ENCODE peak calls at places on chromosomes 4 and X, in nine cellular contexts. M is neural progenitor cell, U is brain microvascular endothelial cell, V is LNCaP clone FGC, T is B cell, H is hepatocyte, E is upper lobe of right lung, Z is fibroblast of lung, R is fibroblast of pulmonary artery. A is an unnamed sample.

GRCh38 chrX:926070-926469 is 286.4 kb downstream of the CRLF2 start:
- DNase-seq in M (no peak), U (no peak), V (no peak), T (no peak), H (no peak), E (peak; percentile 29), Z (no peak), R (no peak), A (no peak)

GRCh38 chr4:186724048-186724860 is 598 bp upstream of the FAT1 start:
- DNase-seq in M (peak; percentile 75), U (peak; percentile 27), V (no peak), T (no peak), H (peak; percentile 76), E (peak; percentile 72), Z (peak; percentile 79), R (peak; percentile 66), A (peak; percentile 67)

GRCh38 chr4:11914406-11914805 is 485.7 kb upstream of the HS3ST1 start:
- DNase-seq in M (peak; percentile 93), U (no peak), V (no peak), T (no peak), H (no peak), E (no peak), Z (no peak), R (peak; percentile 95), A (no peak)

GRCh38 chr4:653831-654525 is 20.1 kb downstream of the ATP5ME start:
- DNase-seq in M (no peak), U (no peak), V (no peak), T (no peak), H (no peak), E (no peak), Z (no peak), R (no peak), A (no peak)

GRCh38 chr4:186017801-186018200 is 51.2 kb upstream of the TLR3 start:
- DNase-seq in M (no peak), U (no peak), V (no peak), T (no peak), H (no peak), E (no peak), Z (no peak), R (no peak), A (no peak)

GRCh38 chrX:38374431-38374830 is 22.0 kb downstream of the OTC start:
- DNase-seq in M (no peak), U (no peak), V (no peak), T (no peak), H (no peak), E (no peak), Z (no peak), R (no peak), A (no peak)

GRCh38 chr4:6233943-6234342 is 33.6 kb upstream of the JAKMIP1 start:
- DNase-seq in M (no peak), U (no peak), V (no peak), T (no peak), H (no peak), E (no peak), Z (no peak), R (no peak), A (no peak)

GRCh38 chrX:38816158-38816557 is 14.9 kb downstream of the MID1IP1 start:
- DNase-seq in M (no peak), U (no peak), V (no peak), T (no peak), H (no peak), E (no peak), Z (no peak), R (no peak), A (no peak)

GRCh38 chr4:62262676-62263075 is 1062.5 kb downstream of the ADGRL3 start:
- DNase-seq in M (no peak), U (no peak), V (no peak), T (no peak), H (no peak), E (no peak), Z (no peak), R (no peak), A (no peak)

GRCh38 chrX:77162777-77163176 is 284.4 kb upstream of the FGF16 start:
- DNase-seq in M (no peak), U (no peak), V (no peak), T (no peak), H (no peak), E (no peak), Z (no peak), R (no peak), A (no peak)

DNA sequence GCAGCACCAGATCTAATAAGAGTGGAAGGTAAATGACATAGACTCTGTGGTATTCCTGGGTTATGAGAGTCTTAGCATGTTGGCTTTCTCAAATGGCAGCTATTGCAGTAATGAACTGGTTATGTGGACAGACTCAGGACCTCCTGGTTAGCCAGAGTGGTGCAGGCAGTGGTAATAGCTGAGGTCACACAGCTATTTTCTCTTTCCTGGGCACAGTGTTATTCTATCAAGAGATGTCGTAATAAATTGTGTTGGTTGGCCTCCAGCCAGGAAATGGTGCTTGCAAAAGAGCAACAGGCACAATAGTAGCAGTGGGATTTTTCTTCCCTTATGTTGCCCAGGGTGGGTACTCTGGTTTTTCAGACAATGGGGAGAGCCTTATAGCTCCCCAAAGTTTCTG is 279.2 kb upstream of the FGF16 start:
- DNase-seq in M (no peak), U (peak; percentile 2), V (no peak), T (no peak), H (no peak), E (no peak), Z (no peak), R (peak; percentile 50), A (no peak)
- TF ChIP-seq CTCF in M (no peak), U (no peak), V (no peak), T (no peak), H (no peak), E (no peak), Z (no peak), R (no peak), A (no peak)

GRCh38 chrX:130268500-130269170 is at the start of gene ZNF280C:
- DNase-seq in M (peak; percentile 84), U (peak; percentile 91), V (peak; percentile 79), T (peak; percentile 91), H (peak; percentile 92), E (peak; percentile 95), Z (peak; percentile 93), R (peak; percentile 94), A (peak; percentile 53)
- TF ChIP-seq CTCF in M (peak; percentile 30), U (peak; percentile 59), V (peak; percentile 36), T (peak; percentile 23), H (peak; percentile 30), E (peak; percentile 37), Z (peak; percentile 39), R (peak; percentile 27), A (no peak)

GRCh38 chr4:160724063-160724462 is 1439.7 kb downstream of the FSTL5 start:
- DNase-seq in M (no peak), U (no peak), V (no peak), T (no peak), H (no peak), E (no peak), Z (no peak), R (no peak), A (no peak)
- TF ChIP-seq CTCF in M (no peak), U (no peak), V (no peak), T (no peak), H (no peak), E (no peak), Z (no peak), R (no peak), A (no peak)

DNA sequence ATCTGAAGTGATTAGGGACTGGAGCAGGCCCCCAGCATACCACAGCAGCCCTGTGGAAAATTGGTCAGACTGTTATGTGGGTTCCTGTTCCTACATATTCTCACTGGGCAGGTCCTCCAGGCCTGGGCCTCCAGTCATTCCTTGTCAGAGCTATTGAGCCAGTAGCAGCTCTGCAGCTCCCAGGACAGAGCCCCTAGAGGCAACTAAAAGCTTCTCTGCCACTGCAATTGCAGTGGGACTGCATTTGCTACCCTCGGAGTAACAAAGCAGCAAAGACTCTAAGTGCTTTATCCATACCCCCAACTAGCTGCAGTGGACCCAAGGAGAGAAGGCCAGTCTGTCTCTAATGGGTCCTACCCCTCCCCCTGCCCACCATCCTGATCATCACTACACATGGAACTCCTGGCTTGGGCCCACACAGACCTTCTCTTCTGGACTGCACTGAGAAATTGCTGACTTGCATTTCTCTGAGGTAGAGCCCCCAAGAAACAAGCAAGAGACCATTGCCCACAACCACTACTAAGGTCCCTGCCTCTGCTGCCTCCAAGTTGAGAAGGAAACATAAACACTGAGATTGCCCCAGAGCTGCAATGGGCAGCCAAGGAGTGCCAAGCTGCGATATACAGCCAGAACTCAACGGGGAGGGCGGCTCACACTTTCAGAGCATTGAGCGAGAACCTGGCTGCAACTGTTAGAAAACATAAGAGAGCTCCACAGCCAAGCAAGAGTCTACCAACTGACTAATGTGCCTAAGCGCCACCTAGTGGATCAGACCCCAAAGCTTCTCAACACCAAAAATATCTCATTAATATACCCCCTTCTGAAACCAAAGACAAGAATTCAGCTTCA is 738.7 kb upstream of the NDST4 start:
- DNase-seq in M (peak; percentile 84), U (peak; percentile 24), V (peak; percentile 36), T (peak; percentile 3), H (peak; percentile 86), E (no peak), Z (no peak), R (peak; percentile 2), A (no peak)
- TF ChIP-seq CTCF in M (peak; percentile 83), U (peak; percentile 76), V (peak; percentile 57), T (no peak), H (peak; percentile 70), E (peak; percentile 58), Z (no peak), R (peak; percentile 1), A (peak; percentile 48)

GRCh38 chrX:136189222-136189621 is 41.9 kb downstream of the FHL1 start:
- DNase-seq in M (no peak), U (no peak), V (no peak), T (no peak), H (no peak), E (no peak), Z (no peak), R (no peak), A (no peak)
- TF ChIP-seq CTCF in M (no peak), U (no peak), V (no peak), T (no peak), H (no peak), E (no peak), Z (no peak), R (no peak), A (no peak)

GRCh38 chr4:177574446-177574845 is 132.2 kb upstream of the AGA start:
- DNase-seq in M (no peak), U (no peak), V (no peak), T (no peak), H (no peak), E (no peak), Z (peak; percentile 27), R (peak; percentile 21), A (no peak)

GRCh38 chr4:177583000-177583399 is 140.8 kb upstream of the AGA start:
- DNase-seq in M (no peak), U (no peak), V (no peak), T (no peak), H (no peak), E (no peak), Z (peak; percentile 26), R (no peak), A (no peak)

GRCh38 chr4:177579649-177580048 is 137.4 kb upstream of the AGA start:
- DNase-seq in M (no peak), U (no peak), V (no peak), T (no peak), H (no peak), E (no peak), Z (peak; percentile 54), R (no peak), A (no peak)
- TF ChIP-seq CTCF in M (peak; percentile 20), U (no peak), V (peak; percentile 21), T (no peak), H (peak; percentile 46), E (no peak), Z (peak; percentile 40), R (no peak), A (no peak)